ENCODE peak calls at places on chromosomes 6 and 20, in nine cellular contexts. A is stomach; V is upper lobe of left lung; R is OCI-LY7; G is mammary epithelial cell; D is lung; Y is PC-9; C is CD8-positive, alpha-beta memory T cell; H is CD4-positive, alpha-beta memory T cell. N is an unnamed sample. For H3K36me3, the result is how much of the 10 kb centered on the place peaks cover.

GRCh38 chr6:122839477-122839876 is 50.4 kb downstream of the SMPDL3A start:
- DNase-seq in A (peak), V (peak), R (peak), G (peak), D (peak), Y (peak), C (peak), H (peak), N (peak)

GRCh38 chr20:62356948-62357667 is 10.0 kb downstream of the LAMA5 start:
- DNase-seq in A (no peak), V (peak), R (no peak), G (peak), D (no peak), Y (peak), C (no peak), H (no peak), N (no peak)

GRCh38 chr20:57464642-57465211 is 60.2 kb downstream of the CTCFL start:
- DNase-seq in A (no peak), V (peak), R (peak), G (peak), D (no peak), Y (peak), C (no peak), H (no peak), N (no peak)

GRCh38 chr6:136550330-136551071 is at the start of gene MAP7:
- DNase-seq in A (peak), V (peak), R (no peak), G (peak), D (peak), Y (peak), C (peak), H (peak), N (peak)

GRCh38 chr20:35663516-35663812 is 1.2 kb downstream of the CPNE1 start:
- DNase-seq in A (no peak), V (no peak), R (peak), G (no peak), D (no peak), Y (no peak), C (no peak), H (no peak), N (no peak)

GRCh38 chr6:41939091-41939847 is 2.3 kb downstream of the CCND3 start:
- DNase-seq in A (peak), V (peak), R (peak), G (no peak), D (peak), Y (no peak), C (peak), H (no peak), N (no peak)

GRCh38 chr20:61814726-61815125 is 251.0 kb downstream of the TAF4 start:
- DNase-seq in A (no peak), V (no peak), R (no peak), G (no peak), D (no peak), Y (no peak), C (no peak), H (no peak), N (no peak)

GRCh38 chr6:20367716-20368485 is 33.8 kb upstream of the E2F3 start:
- DNase-seq in A (no peak), V (no peak), R (no peak), G (peak), D (no peak), Y (no peak), C (no peak), H (no peak), N (no peak)

GRCh38 chr6:27593861-27594260 is 121.0 kb upstream of the ZNF184 start:
- DNase-seq in A (no peak), V (no peak), R (no peak), G (no peak), D (no peak), Y (no peak), C (no peak), H (no peak), N (no peak)

GRCh38 chr6:43347021-43347420 is 22.4 kb downstream of the ZNF318 start:
- DNase-seq in A (no peak), V (no peak), R (no peak), G (no peak), D (no peak), Y (no peak), C (no peak), H (no peak), N (no peak)

GRCh38 chr6:21559238-21559637 is 34.3 kb upstream of the SOX4 start:
- DNase-seq in A (no peak), V (no peak), R (no peak), G (no peak), D (no peak), Y (no peak), C (no peak), H (no peak), N (no peak)

GRCh38 chr20:49343246-49343645 is 65.4 kb upstream of the ZNFX1 start:
- DNase-seq in A (no peak), V (no peak), R (no peak), G (peak), D (no peak), Y (no peak), C (no peak), H (no peak), N (no peak)
- H3K27ac ChIP-seq in A (peak), V (no peak), R (no peak), G (no peak), D (no peak), Y (no peak), C (no peak), H (no peak), N (no peak)

GRCh38 chr20:63425846-63426485 is 46.5 kb downstream of the KCNQ2 start:
- DNase-seq in A (no peak), V (no peak), R (peak), G (no peak), D (no peak), Y (no peak), C (no peak), H (no peak), N (no peak)

GRCh38 chr20:63424613-63425012 is 47.8 kb downstream of the KCNQ2 start:
- DNase-seq in A (no peak), V (no peak), R (no peak), G (no peak), D (no peak), Y (no peak), C (no peak), H (no peak), N (no peak)

GRCh38 chr20:63427724-63428330 is 44.6 kb downstream of the KCNQ2 start:
- DNase-seq in A (no peak), V (no peak), R (no peak), G (no peak), D (no peak), Y (no peak), C (no peak), H (no peak), N (no peak)

GRCh38 chr20:63428906-63429575 is 43.4 kb downstream of the KCNQ2 start:
- DNase-seq in A (no peak), V (no peak), R (no peak), G (no peak), D (no peak), Y (no peak), C (no peak), H (no peak), N (no peak)

DNA sequence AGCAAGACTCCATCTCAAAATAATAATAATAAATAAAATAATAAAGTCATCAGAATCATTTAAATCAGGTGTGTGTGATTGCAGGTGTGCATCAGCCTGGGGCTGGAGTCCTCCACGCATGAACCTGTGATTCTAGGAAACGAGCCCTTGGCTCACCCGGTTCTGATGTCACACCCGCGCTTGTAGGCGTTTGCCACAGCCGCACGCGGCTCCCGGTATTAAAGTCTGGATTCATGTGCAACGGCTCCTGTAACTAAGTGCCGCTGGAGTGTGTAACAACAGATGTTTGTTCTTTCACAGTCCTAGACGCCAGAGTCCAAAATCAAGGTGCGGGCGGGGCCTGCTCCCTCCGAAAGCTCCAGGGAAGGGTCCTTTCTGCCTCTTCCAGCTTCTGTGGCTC is 45.2 kb downstream of the KCNQ2 start:
- DNase-seq in A (no peak), V (no peak), R (no peak), G (no peak), D (no peak), Y (no peak), C (no peak), H (no peak), N (no peak)
- H3K36me3 ChIP-seq in A (under half), V (under half), R (under half), G (under half), D (under half), Y (under half), C (under half), H (under half), N (under half)

GRCh38 chr20:38065764-38066375 is 32.3 kb downstream of the RPRD1B start:
- DNase-seq in A (no peak), V (no peak), R (no peak), G (no peak), D (no peak), Y (no peak), C (no peak), H (no peak), N (no peak)
- H3K4me3 ChIP-seq in A (no peak), V (no peak), R (no peak), G (no peak), D (no peak), Y (no peak), C (no peak), H (no peak), N (no peak)

GRCh38 chr6:144353871-144354314 is 68.8 kb downstream of the UTRN start:
- DNase-seq in A (no peak), V (no peak), R (no peak), G (no peak), D (no peak), Y (no peak), C (peak), H (peak), N (no peak)
- H3K27ac ChIP-seq in A (no peak), V (peak), R (no peak), G (no peak), D (no peak), Y (no peak), C (peak), H (peak), N (peak)

GRCh38 chr6:30344868-30345671 is at the start of gene RPP21:
- DNase-seq in A (peak), V (peak), R (peak), G (peak), D (peak), Y (peak), C (peak), H (peak), N (peak)

GRCh38 chr6:30344191-30344867 is 627 bp upstream of the RPP21 start:
- DNase-seq in A (no peak), V (no peak), R (no peak), G (no peak), D (no peak), Y (no peak), C (no peak), H (no peak), N (no peak)

GRCh38 chr6:30341249-30341648 is 3.7 kb upstream of the RPP21 start:
- DNase-seq in A (no peak), V (no peak), R (no peak), G (no peak), D (no peak), Y (no peak), C (no peak), H (no peak), N (no peak)

GRCh38 chr6:30340589-30341054 is 4.3 kb upstream of the RPP21 start:
- DNase-seq in A (no peak), V (no peak), R (no peak), G (peak), D (no peak), Y (no peak), C (no peak), H (no peak), N (no peak)

GRCh38 chr6:30341728-30342127 is 3.2 kb upstream of the RPP21 start:
- DNase-seq in A (no peak), V (no peak), R (no peak), G (no peak), D (no peak), Y (no peak), C (no peak), H (no peak), N (no peak)
- H3K36me3 ChIP-seq in A (half or more), V (half or more), R (under half), G (under half), D (under half), Y (under half), C (under half), H (under half), N (half or more)

DNA sequence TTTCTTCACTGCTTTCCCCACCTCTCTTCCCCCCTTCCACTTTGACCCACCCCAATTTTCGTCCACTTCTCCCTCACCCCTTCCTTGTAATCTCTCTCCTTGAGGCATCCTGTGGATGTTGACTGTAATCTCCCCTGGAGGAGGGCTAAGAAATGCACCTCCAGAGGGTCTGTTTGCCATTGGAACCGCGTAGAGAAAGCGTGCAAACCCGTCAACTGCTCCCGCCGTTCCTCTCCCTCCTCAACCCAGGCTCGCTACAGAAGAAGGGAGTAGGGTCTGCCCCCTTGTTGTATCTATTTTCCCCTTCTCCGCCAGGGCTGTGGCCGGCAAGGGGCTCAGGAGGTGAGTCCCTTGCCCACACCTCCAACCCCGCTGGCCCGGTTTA is 502 bp upstream of the HTR1E start:
- DNase-seq in A (no peak), V (no peak), R (no peak), G (no peak), D (no peak), Y (no peak), C (no peak), H (no peak), N (no peak)
- H3K4me3 ChIP-seq in A (peak), V (peak), R (no peak), G (no peak), D (no peak), Y (no peak), C (no peak), H (no peak), N (no peak)

GRCh38 chr6:7151381-7151780 is 43.6 kb downstream of the RREB1 start:
- DNase-seq in A (no peak), V (no peak), R (no peak), G (no peak), D (no peak), Y (no peak), C (no peak), H (no peak), N (no peak)
- H3K27ac ChIP-seq in A (peak), V (peak), R (no peak), G (no peak), D (peak), Y (no peak), C (no peak), H (no peak), N (no peak)

N was measured in CD4-positive, CD25-positive, alpha-beta regulatory T cell.